ENCODE peak calls at places on chromosome 11, in seven cellular contexts. One of them, this sample, is unnamed.

GRCh38 chr11:69968407-69969347 is 109.4 kb upstream of the ANO1 start:
- DNase-seq in activated naive CD4-positive, alpha-beta T cell: no peak
- DNase-seq in HTR-8/SVneo: no peak
- DNase-seq in GM12891: no peak
- DNase-seq in activated CD4-positive, alpha-beta T cell treated with anti-CD3 and anti-CD28 coated beads for 48 hours: no peak
- DNase-seq in NCI-H2171: no peak
- DNase-seq in thoracic aorta: no peak
- DNase-seq in this sample: no peak

GRCh38 chr11:9642894-9643293 is 21.0 kb upstream of the SWAP70 start:
- DNase-seq in HTR-8/SVneo: no peak
- DNase-seq in NCI-H2171: no peak
- DNase-seq in thoracic aorta: no peak
- DNase-seq in activated CD4-positive, alpha-beta T cell treated with anti-CD3 and anti-CD28 coated beads for 48 hours: no peak
- DNase-seq in activated naive CD4-positive, alpha-beta T cell: no peak
- DNase-seq in GM12891: no peak
- DNase-seq in this sample: no peak

GRCh38 chr11:11533751-11534150 is 88.1 kb downstream of the GALNT18 start:
- DNase-seq in HTR-8/SVneo: no peak
- DNase-seq in activated CD4-positive, alpha-beta T cell treated with anti-CD3 and anti-CD28 coated beads for 48 hours: no peak
- DNase-seq in GM12891: no peak
- DNase-seq in activated naive CD4-positive, alpha-beta T cell: no peak
- DNase-seq in NCI-H2171: peak; percentile 94
- DNase-seq in thoracic aorta: no peak
- DNase-seq in this sample: no peak

GRCh38 chr11:13311570-13311969 is 34.0 kb downstream of the BMAL1 start:
- DNase-seq in GM12891: no peak
- DNase-seq in activated naive CD4-positive, alpha-beta T cell: no peak
- DNase-seq in thoracic aorta: no peak
- DNase-seq in activated CD4-positive, alpha-beta T cell treated with anti-CD3 and anti-CD28 coated beads for 48 hours: no peak
- DNase-seq in NCI-H2171: no peak
- DNase-seq in HTR-8/SVneo: no peak
- DNase-seq in this sample: no peak

GRCh38 chr11:10487002-10487647 is 32.1 kb downstream of the AMPD3 start:
- DNase-seq in NCI-H2171: no peak
- DNase-seq in GM12891: no peak
- DNase-seq in activated naive CD4-positive, alpha-beta T cell: no peak
- DNase-seq in HTR-8/SVneo: no peak
- DNase-seq in thoracic aorta: no peak
- DNase-seq in activated CD4-positive, alpha-beta T cell treated with anti-CD3 and anti-CD28 coated beads for 48 hours: no peak
- DNase-seq in this sample: no peak

GRCh38 chr11:78653294-78653909 is 78.7 kb upstream of the NARS2 start:
- DNase-seq in activated CD4-positive, alpha-beta T cell treated with anti-CD3 and anti-CD28 coated beads for 48 hours: no peak
- DNase-seq in NCI-H2171: no peak
- DNase-seq in activated naive CD4-positive, alpha-beta T cell: no peak
- DNase-seq in HTR-8/SVneo: no peak
- DNase-seq in thoracic aorta: no peak
- DNase-seq in GM12891: no peak
- DNase-seq in this sample: no peak

GRCh38 chr11:75263944-75264349 is 23.4 kb downstream of the TPBGL start:
- DNase-seq in NCI-H2171: no peak
- DNase-seq in activated CD4-positive, alpha-beta T cell treated with anti-CD3 and anti-CD28 coated beads for 48 hours: no peak
- DNase-seq in activated naive CD4-positive, alpha-beta T cell: no peak
- DNase-seq in thoracic aorta: no peak
- DNase-seq in GM12891: no peak
- DNase-seq in HTR-8/SVneo: no peak
- DNase-seq in this sample: no peak

GRCh38 chr11:40602866-40603578 is 856.4 kb downstream of the LRRC4C start:
- DNase-seq in thoracic aorta: no peak
- DNase-seq in GM12891: no peak
- DNase-seq in HTR-8/SVneo: no peak
- DNase-seq in activated naive CD4-positive, alpha-beta T cell: no peak
- DNase-seq in activated CD4-positive, alpha-beta T cell treated with anti-CD3 and anti-CD28 coated beads for 48 hours: no peak
- DNase-seq in NCI-H2171: no peak
- DNase-seq in this sample: no peak

GRCh38 chr11:74683941-74684481 is 47.2 kb downstream of the CHRDL2 start:
- DNase-seq in HTR-8/SVneo: no peak
- DNase-seq in activated CD4-positive, alpha-beta T cell treated with anti-CD3 and anti-CD28 coated beads for 48 hours: no peak
- DNase-seq in NCI-H2171: no peak
- DNase-seq in thoracic aorta: no peak
- DNase-seq in GM12891: no peak
- DNase-seq in activated naive CD4-positive, alpha-beta T cell: no peak
- DNase-seq in this sample: peak; percentile 34

GRCh38 chr11:101288392-101288791 is 158.8 kb upstream of the PGR start:
- DNase-seq in GM12891: no peak
- DNase-seq in activated CD4-positive, alpha-beta T cell treated with anti-CD3 and anti-CD28 coated beads for 48 hours: no peak
- DNase-seq in NCI-H2171: no peak
- DNase-seq in HTR-8/SVneo: no peak
- DNase-seq in thoracic aorta: no peak
- DNase-seq in activated naive CD4-positive, alpha-beta T cell: no peak
- DNase-seq in this sample: no peak

GRCh38 chr11:125312812-125313211 is 148.3 kb downstream of the PKNOX2 start:
- DNase-seq in activated CD4-positive, alpha-beta T cell treated with anti-CD3 and anti-CD28 coated beads for 48 hours: no peak
- DNase-seq in HTR-8/SVneo: no peak
- DNase-seq in GM12891: no peak
- DNase-seq in thoracic aorta: no peak
- DNase-seq in activated naive CD4-positive, alpha-beta T cell: no peak
- DNase-seq in NCI-H2171: no peak
- DNase-seq in this sample: no peak

GRCh38 chr11:35617687-35618496 is at the start of gene FJX1:
- DNase-seq in thoracic aorta: no peak
- DNase-seq in activated naive CD4-positive, alpha-beta T cell: no peak
- DNase-seq in GM12891: peak; percentile 72
- DNase-seq in HTR-8/SVneo: peak; percentile 69
- DNase-seq in NCI-H2171: peak; percentile 93
- DNase-seq in activated CD4-positive, alpha-beta T cell treated with anti-CD3 and anti-CD28 coated beads for 48 hours: peak; percentile 28
- DNase-seq in this sample: peak; percentile 66

This sample was measured in ovary.